ENCODE peak calls at places on chromosomes 3 and 15, in seven cellular contexts. One of them, this sample, is unnamed.

GRCh38 chr15:91196768-91197167 is 96.7 kb downstream of the SV2B start:
- DNase-seq in activated CD4-positive, alpha-beta memory T cell treated with anti-CD3 and anti-CD28 coated beads, Interleukin-2, amount 10 ng/mL, durations not matched to agents 7 days and 5 days: no peak
- DNase-seq in EL: no peak
- DNase-seq in WERI-Rb-1: no peak
- DNase-seq in head of caudate nucleus: no peak
- DNase-seq in HCEC 1CT: no peak
- DNase-seq in lung: no peak
- DNase-seq in this sample: no peak

GRCh38 chr3:26191556-26191955 is 401.7 kb downstream of the OXSM start:
- DNase-seq in activated CD4-positive, alpha-beta memory T cell treated with anti-CD3 and anti-CD28 coated beads, Interleukin-2, amount 10 ng/mL, durations not matched to agents 7 days and 5 days: no peak
- DNase-seq in EL: no peak
- DNase-seq in WERI-Rb-1: no peak
- DNase-seq in head of caudate nucleus: no peak
- DNase-seq in HCEC 1CT: no peak
- DNase-seq in lung: no peak
- DNase-seq in this sample: no peak

GRCh38 chr3:176937994-176938393 is 259.3 kb downstream of the TBL1XR1 start:
- DNase-seq in activated CD4-positive, alpha-beta memory T cell treated with anti-CD3 and anti-CD28 coated beads, Interleukin-2, amount 10 ng/mL, durations not matched to agents 7 days and 5 days: no peak
- DNase-seq in EL: no peak
- DNase-seq in WERI-Rb-1: no peak
- DNase-seq in head of caudate nucleus: no peak
- DNase-seq in HCEC 1CT: no peak
- DNase-seq in lung: no peak
- DNase-seq in this sample: no peak

GRCh38 chr3:144687862-144688261 is 716.2 kb downstream of the DIPK2A start:
- DNase-seq in activated CD4-positive, alpha-beta memory T cell treated with anti-CD3 and anti-CD28 coated beads, Interleukin-2, amount 10 ng/mL, durations not matched to agents 7 days and 5 days: no peak
- DNase-seq in EL: peak; percentile 1
- DNase-seq in WERI-Rb-1: peak; percentile 12
- DNase-seq in head of caudate nucleus: no peak
- DNase-seq in HCEC 1CT: no peak
- DNase-seq in lung: no peak
- DNase-seq in this sample: no peak

GRCh38 chr3:187700249-187700648 is 2.1 kb downstream of the RTP2 start:
- DNase-seq in activated CD4-positive, alpha-beta memory T cell treated with anti-CD3 and anti-CD28 coated beads, Interleukin-2, amount 10 ng/mL, durations not matched to agents 7 days and 5 days: no peak
- DNase-seq in EL: no peak
- DNase-seq in WERI-Rb-1: no peak
- DNase-seq in head of caudate nucleus: no peak
- DNase-seq in HCEC 1CT: no peak
- DNase-seq in lung: no peak
- DNase-seq in this sample: no peak

GRCh38 chr3:196989721-196990262 is 21.2 kb upstream of the PIGZ start:
- DNase-seq in activated CD4-positive, alpha-beta memory T cell treated with anti-CD3 and anti-CD28 coated beads, Interleukin-2, amount 10 ng/mL, durations not matched to agents 7 days and 5 days: no peak
- DNase-seq in EL: no peak
- DNase-seq in WERI-Rb-1: no peak
- DNase-seq in head of caudate nucleus: no peak
- DNase-seq in HCEC 1CT: no peak
- DNase-seq in lung: no peak
- DNase-seq in this sample: peak; percentile 28

GRCh38 chr3:146468234-146468931 is 978 bp downstream of the PLSCR2 start:
- DNase-seq in activated CD4-positive, alpha-beta memory T cell treated with anti-CD3 and anti-CD28 coated beads, Interleukin-2, amount 10 ng/mL, durations not matched to agents 7 days and 5 days: no peak
- DNase-seq in EL: peak; percentile 19
- DNase-seq in WERI-Rb-1: no peak
- DNase-seq in head of caudate nucleus: no peak
- DNase-seq in HCEC 1CT: peak; percentile 55
- DNase-seq in lung: no peak
- DNase-seq in this sample: no peak

GRCh38 chr3:32960404-32961160 is 9.1 kb downstream of the CCR4 start:
- DNase-seq in activated CD4-positive, alpha-beta memory T cell treated with anti-CD3 and anti-CD28 coated beads, Interleukin-2, amount 10 ng/mL, durations not matched to agents 7 days and 5 days: no peak
- DNase-seq in EL: no peak
- DNase-seq in WERI-Rb-1: no peak
- DNase-seq in head of caudate nucleus: no peak
- DNase-seq in HCEC 1CT: no peak
- DNase-seq in lung: no peak
- DNase-seq in this sample: no peak

GRCh38 chr3:44506961-44507360 is 29.5 kb upstream of the ZNF445 start:
- DNase-seq in activated CD4-positive, alpha-beta memory T cell treated with anti-CD3 and anti-CD28 coated beads, Interleukin-2, amount 10 ng/mL, durations not matched to agents 7 days and 5 days: no peak
- DNase-seq in EL: no peak
- DNase-seq in WERI-Rb-1: no peak
- DNase-seq in head of caudate nucleus: no peak
- DNase-seq in HCEC 1CT: no peak
- DNase-seq in lung: no peak
- DNase-seq in this sample: no peak

GRCh38 chr3:55440406-55440708 is 46.7 kb downstream of the WNT5A start:
- DNase-seq in activated CD4-positive, alpha-beta memory T cell treated with anti-CD3 and anti-CD28 coated beads, Interleukin-2, amount 10 ng/mL, durations not matched to agents 7 days and 5 days: no peak
- DNase-seq in EL: peak; percentile 45
- DNase-seq in WERI-Rb-1: no peak
- DNase-seq in head of caudate nucleus: no peak
- DNase-seq in HCEC 1CT: no peak
- DNase-seq in lung: no peak
- DNase-seq in this sample: no peak

GRCh38 chr15:91072162-91072561 is 27.9 kb upstream of the SV2B start:
- DNase-seq in activated CD4-positive, alpha-beta memory T cell treated with anti-CD3 and anti-CD28 coated beads, Interleukin-2, amount 10 ng/mL, durations not matched to agents 7 days and 5 days: no peak
- DNase-seq in EL: no peak
- DNase-seq in WERI-Rb-1: no peak
- DNase-seq in head of caudate nucleus: no peak
- DNase-seq in HCEC 1CT: no peak
- DNase-seq in lung: no peak
- DNase-seq in this sample: no peak

GRCh38 chr15:26129852-26130251 is 266.7 kb upstream of the ATP10A start:
- DNase-seq in activated CD4-positive, alpha-beta memory T cell treated with anti-CD3 and anti-CD28 coated beads, Interleukin-2, amount 10 ng/mL, durations not matched to agents 7 days and 5 days: no peak
- DNase-seq in EL: no peak
- DNase-seq in WERI-Rb-1: no peak
- DNase-seq in head of caudate nucleus: no peak
- DNase-seq in HCEC 1CT: no peak
- DNase-seq in lung: no peak
- DNase-seq in this sample: no peak

GRCh38 chr15:45157974-45158373 is 28.2 kb downstream of the DUOX1 start:
- DNase-seq in activated CD4-positive, alpha-beta memory T cell treated with anti-CD3 and anti-CD28 coated beads, Interleukin-2, amount 10 ng/mL, durations not matched to agents 7 days and 5 days: no peak
- DNase-seq in EL: peak; percentile 80
- DNase-seq in WERI-Rb-1: no peak
- DNase-seq in head of caudate nucleus: peak; percentile 88
- DNase-seq in HCEC 1CT: no peak
- DNase-seq in lung: no peak
- DNase-seq in this sample: peak; percentile 44